ENCODE peak calls at places on chromosomes 12 and 14, in five cellular contexts. P is psoas muscle, O is fibroblast of lung, B is breast epithelium, A is HCT116. C is an unnamed sample.
A peak's percentile ranks its signal among the peaks of the same experiment; 100 is the strongest.

GRCh38 chr14:64303471-64303917 is 9.3 kb upstream of the ESR2 start:
- DNase-seq in P (no peak), O (peak; percentile 52), B (no peak), A (peak; percentile 74), C (no peak)

GRCh38 chr12:80861636-80862378 is 75.9 kb downstream of the LIN7A start:
- DNase-seq in P (no peak), O (peak; percentile 67), B (no peak), A (no peak), C (no peak)

GRCh38 chr12:57479376-57480115 is at the start of gene ARHGAP9:
- DNase-seq in P (no peak), O (no peak), B (no peak), A (no peak), C (no peak)

GRCh38 chr12:109458771-109459208 is 18.3 kb downstream of the KCTD10 start:
- DNase-seq in P (no peak), O (peak; percentile 52), B (no peak), A (no peak), C (no peak)

GRCh38 chr12:2999265-2999841 is 40.2 kb downstream of the TEAD4 start:
- DNase-seq in P (peak; percentile 35), O (no peak), B (no peak), A (no peak), C (peak; percentile 22)

GRCh38 chr12:52243264-52243773 is 10.3 kb downstream of the KRT7 start:
- DNase-seq in P (no peak), O (peak; percentile 53), B (peak; percentile 75), A (no peak), C (no peak)

GRCh38 chr12:49347307-49348237 is 884 bp downstream of the DNAJC22 start:
- DNase-seq in P (peak; percentile 73), O (peak; percentile 90), B (peak; percentile 78), A (peak; percentile 89), C (peak; percentile 69)

GRCh38 chr12:85920324-85920947 is 46.3 kb downstream of the NTS start:
- DNase-seq in P (no peak), O (peak; percentile 2), B (no peak), A (peak; percentile 26), C (no peak)

GRCh38 chr14:104898195-104898558 is 26.5 kb upstream of the PLD4 start:
- DNase-seq in P (no peak), O (no peak), B (no peak), A (no peak), C (no peak)

GRCh38 chr14:68790656-68791077 is 2.2 kb downstream of the ZFP36L1 start:
- DNase-seq in P (no peak), O (no peak), B (no peak), A (no peak), C (no peak)

GRCh38 chr12:49548822-49549648 is 10.2 kb downstream of the KCNH3 start:
- DNase-seq in P (no peak), O (peak; percentile 28), B (no peak), A (no peak), C (no peak)

GRCh38 chr14:89327771-89328212 is 89.2 kb downstream of the FOXN3 start:
- DNase-seq in P (no peak), O (peak; percentile 91), B (no peak), A (no peak), C (no peak)

GRCh38 chr12:105861232-105861631 is 277.5 kb downstream of the NUAK1 start:
- DNase-seq in P (no peak), O (no peak), B (no peak), A (no peak), C (no peak)

GRCh38 chr12:27505124-27505523 is 18.9 kb upstream of the PPFIBP1 start:
- DNase-seq in P (no peak), O (peak; percentile 85), B (no peak), A (no peak), C (no peak)

GRCh38 chr14:52960627-52961026 is 9.8 kb upstream of the FERMT2 start:
- DNase-seq in P (no peak), O (no peak), B (no peak), A (no peak), C (no peak)

GRCh38 chr12:53505555-53506449 is 1.5 kb downstream of the NPFF start:
- DNase-seq in P (no peak), O (peak; percentile 36), B (no peak), A (no peak), C (no peak)

GRCh38 chr14:105013150-105013787 is 7.6 kb downstream of the CDCA4 start:
- DNase-seq in P (no peak), O (no peak), B (no peak), A (no peak), C (peak; percentile 41)

GRCh38 chr12:45730842-45731336 is 1.4 kb downstream of the ARID2 start:
- DNase-seq in P (no peak), O (peak; percentile 49), B (no peak), A (no peak), C (no peak)

GRCh38 chr12:116278259-116278595 is 734 bp upstream of the MED13L start:
- DNase-seq in P (no peak), O (no peak), B (no peak), A (no peak), C (no peak)

DNA sequence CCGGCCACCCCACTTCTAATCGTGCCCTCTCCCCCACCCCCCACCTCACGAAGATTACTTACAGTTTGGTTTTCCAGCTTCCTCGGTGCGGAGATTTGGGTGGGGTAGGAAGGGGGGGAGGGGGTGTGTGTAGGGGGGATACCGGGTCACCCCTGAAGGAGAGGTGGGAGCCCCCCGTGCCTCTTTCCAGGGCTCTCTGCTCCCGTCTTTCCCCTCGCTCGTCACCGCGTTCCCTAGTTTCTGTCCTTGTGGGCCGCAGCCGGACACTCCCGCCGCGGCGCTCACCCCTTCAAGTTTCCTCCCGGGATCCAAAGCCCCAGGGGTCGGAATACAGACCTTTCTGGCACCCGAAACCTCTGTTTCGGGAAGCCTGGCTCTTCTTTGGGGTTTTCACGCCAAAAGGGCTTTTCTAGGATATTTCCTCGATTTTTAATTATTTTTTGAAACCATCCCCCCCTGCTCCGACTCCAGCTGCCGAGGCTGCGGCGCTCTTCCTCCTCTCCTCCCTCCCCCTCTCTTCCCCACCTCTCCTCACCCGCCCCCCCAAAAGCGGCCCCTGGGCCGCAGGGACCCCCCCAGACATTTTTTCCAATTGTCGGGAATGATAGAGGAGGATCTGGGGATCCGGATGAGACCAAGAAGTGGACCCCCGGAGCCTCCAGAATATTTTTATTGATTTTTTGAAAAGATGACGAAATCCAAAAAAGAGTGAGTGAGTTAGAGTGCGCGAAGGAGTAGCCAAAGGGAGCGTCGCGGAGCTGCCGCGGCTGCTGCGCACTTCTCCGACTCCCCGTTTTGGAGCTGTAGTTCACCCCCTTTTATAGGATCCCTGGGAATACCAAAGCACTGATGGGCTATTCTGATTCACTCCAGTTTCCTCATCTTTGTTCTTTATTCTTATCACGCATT is 1.7 kb downstream of the CCND2 start:
- DNase-seq in P (no peak), O (no peak), B (no peak), A (no peak), C (no peak)
- H3K27me3 ChIP-seq in P (peaks cover 66% of the 10 kb centered on the region), O (peaks cover 54% of the 10 kb centered on the region), B (peaks cover 38% of the 10 kb centered on the region), A (peaks cover 40% of the 10 kb centered on the region), C (peaks cover 53% of the 10 kb centered on the region)

GRCh38 chr12:96248532-96248931 is 54.4 kb downstream of the ELK3 start:
- DNase-seq in P (no peak), O (no peak), B (no peak), A (no peak), C (peak; percentile 33)

GRCh38 chr12:96249196-96250118 is 55.3 kb downstream of the ELK3 start:
- DNase-seq in P (peak; percentile 77), O (peak; percentile 64), B (no peak), A (no peak), C (peak; percentile 74)

GRCh38 chr12:96250119-96250685 is 56.0 kb downstream of the ELK3 start:
- DNase-seq in P (no peak), O (no peak), B (no peak), A (no peak), C (no peak)

GRCh38 chr12:96246926-96247566 is 52.9 kb downstream of the ELK3 start:
- DNase-seq in P (no peak), O (no peak), B (no peak), A (no peak), C (no peak)

DNA sequence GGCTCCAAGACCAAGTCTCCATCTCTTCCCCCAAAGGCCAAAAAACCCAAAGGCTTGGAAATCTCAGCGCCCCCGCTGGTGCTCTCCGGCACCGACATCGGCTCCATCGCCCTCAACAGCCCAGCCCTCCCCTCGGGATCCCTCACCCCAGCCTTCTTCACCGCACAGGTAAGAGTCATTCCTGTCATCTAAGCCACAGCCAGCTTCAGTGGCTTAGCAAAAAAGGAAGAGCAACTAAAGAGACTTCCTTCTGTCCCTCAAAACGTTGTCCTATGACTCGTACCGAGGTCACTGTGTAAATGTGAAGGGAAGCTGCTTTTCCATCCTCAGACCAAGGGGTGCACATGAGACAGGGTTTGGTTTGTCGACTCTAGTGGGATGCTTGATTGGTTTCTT is 53.4 kb downstream of the ELK3 start:
- DNase-seq in P (no peak), O (peak; percentile 43), B (no peak), A (no peak), C (no peak)
- H3K27me3 ChIP-seq in P (peaks cover 6% of the 10 kb centered on the region), O (no peaks in the 10 kb centered on the region), B (no peaks in the 10 kb centered on the region), A (no peaks in the 10 kb centered on the region), C (no peaks in the 10 kb centered on the region)

GRCh38 chr12:130212384-130212783 is 50.1 kb downstream of the FZD10 start:
- DNase-seq in P (no peak), O (no peak), B (no peak), A (no peak), C (no peak)

GRCh38 chr12:130213249-130213648 is 51.0 kb downstream of the FZD10 start:
- DNase-seq in P (no peak), O (no peak), B (no peak), A (no peak), C (no peak)

GRCh38 chr12:130218682-130219081 is 56.4 kb downstream of the FZD10 start:
- DNase-seq in P (no peak), O (no peak), B (no peak), A (no peak), C (no peak)

GRCh38 chr12:130220361-130220760 is 58.1 kb downstream of the FZD10 start:
- DNase-seq in P (no peak), O (no peak), B (no peak), A (no peak), C (no peak)

GRCh38 chr12:130214686-130215370 is 52.6 kb downstream of the FZD10 start:
- DNase-seq in P (no peak), O (no peak), B (no peak), A (no peak), C (no peak)
- H3K27me3 ChIP-seq in P (no peaks in the 10 kb centered on the region), O (no peaks in the 10 kb centered on the region), B (no peaks in the 10 kb centered on the region), A (no peaks in the 10 kb centered on the region), C (peaks cover 46% of the 10 kb centered on the region)

GRCh38 chr14:97282644-97283403 is 485.6 kb downstream of the VRK1 start:
- DNase-seq in P (no peak), O (no peak), B (no peak), A (no peak), C (no peak)
- H3K27me3 ChIP-seq in P (no peaks in the 10 kb centered on the region), O (no peaks in the 10 kb centered on the region), B (peaks cover 10% of the 10 kb centered on the region), A (no peaks in the 10 kb centered on the region), C (peaks cover 36% of the 10 kb centered on the region)

GRCh38 chr12:155006-155405 is 59.0 kb downstream of the SLC6A12 start:
- DNase-seq in P (no peak), O (no peak), B (no peak), A (no peak), C (no peak)

GRCh38 chr12:152440-152839 is 61.5 kb downstream of the SLC6A12 start:
- DNase-seq in P (no peak), O (no peak), B (no peak), A (no peak), C (no peak)

GRCh38 chr12:153080-153746 is 60.7 kb downstream of the SLC6A12 start:
- DNase-seq in P (peak; percentile 47), O (peak; percentile 38), B (no peak), A (peak; percentile 56), C (peak; percentile 59)

GRCh38 chr12:155646-156045 is 58.3 kb downstream of the SLC6A12 start:
- DNase-seq in P (no peak), O (no peak), B (no peak), A (no peak), C (no peak)

GRCh38 chr12:154058-154457 is 59.9 kb downstream of the SLC6A12 start:
- DNase-seq in P (no peak), O (no peak), B (no peak), A (no peak), C (no peak)
- H3K27me3 ChIP-seq in P (peaks cover 8% of the 10 kb centered on the region), O (peaks cover 5% of the 10 kb centered on the region), B (no peaks in the 10 kb centered on the region), A (peaks cover 6% of the 10 kb centered on the region), C (peaks cover 18% of the 10 kb centered on the region)

C was measured in left ventricle myocardium inferior.